ENCODE peak calls at places on chromosomes 7 and 10, in seven cellular contexts. One of them, this sample, is unnamed.

GRCh38 chr7:111137296-111138195 is 46.6 kb downstream of the LRRN3 start:
- DNase-seq in A549: no peak
- DNase-seq in skeletal muscle cell: no peak
- DNase-seq in AG04449: no peak
- DNase-seq in left lung: no peak
- DNase-seq in lower lobe of right lung: peak
- DNase-seq in neuronal stem cell: no peak
- DNase-seq in this sample: no peak

GRCh38 chr10:5560844-5561703 is 36.3 kb downstream of the CALML3 start:
- DNase-seq in A549: no peak
- DNase-seq in skeletal muscle cell: no peak
- DNase-seq in AG04449: no peak
- DNase-seq in left lung: peak
- DNase-seq in lower lobe of right lung: peak
- DNase-seq in neuronal stem cell: no peak
- DNase-seq in this sample: no peak

GRCh38 chr10:95273393-95274312 is 17.1 kb downstream of the PDLIM1 start:
- DNase-seq in A549: peak
- DNase-seq in skeletal muscle cell: peak
- DNase-seq in AG04449: no peak
- DNase-seq in left lung: no peak
- DNase-seq in lower lobe of right lung: no peak
- DNase-seq in neuronal stem cell: no peak
- DNase-seq in this sample: peak

GRCh38 chr7:30655096-30655970 is 26.9 kb downstream of the CRHR2 start:
- DNase-seq in A549: no peak
- DNase-seq in skeletal muscle cell: no peak
- DNase-seq in AG04449: no peak
- DNase-seq in left lung: no peak
- DNase-seq in lower lobe of right lung: no peak
- DNase-seq in neuronal stem cell: no peak
- DNase-seq in this sample: no peak

GRCh38 chr7:17444673-17445072 is 146.2 kb downstream of the AHR start:
- DNase-seq in A549: peak
- DNase-seq in skeletal muscle cell: peak
- DNase-seq in AG04449: no peak
- DNase-seq in left lung: no peak
- DNase-seq in lower lobe of right lung: no peak
- DNase-seq in neuronal stem cell: no peak
- DNase-seq in this sample: peak

GRCh38 chr7:123558506-123558874 is 872 bp upstream of the NDUFA5 start:
- DNase-seq in A549: no peak
- DNase-seq in skeletal muscle cell: no peak
- DNase-seq in AG04449: no peak
- DNase-seq in left lung: no peak
- DNase-seq in lower lobe of right lung: no peak
- DNase-seq in neuronal stem cell: no peak
- DNase-seq in this sample: no peak

GRCh38 chr7:100208911-100209408 is 10.8 kb upstream of the PVRIG start:
- DNase-seq in A549: no peak
- DNase-seq in skeletal muscle cell: no peak
- DNase-seq in AG04449: no peak
- DNase-seq in left lung: no peak
- DNase-seq in lower lobe of right lung: no peak
- DNase-seq in neuronal stem cell: no peak
- DNase-seq in this sample: peak

GRCh38 chr10:12663863-12664262 is 314.5 kb downstream of the CAMK1D start:
- DNase-seq in A549: no peak
- DNase-seq in skeletal muscle cell: no peak
- DNase-seq in AG04449: no peak
- DNase-seq in left lung: no peak
- DNase-seq in lower lobe of right lung: no peak
- DNase-seq in neuronal stem cell: no peak
- DNase-seq in this sample: no peak

GRCh38 chr7:12415072-12415471 is 11.4 kb upstream of the VWDE start:
- DNase-seq in A549: no peak
- DNase-seq in skeletal muscle cell: no peak
- DNase-seq in AG04449: no peak
- DNase-seq in left lung: no peak
- DNase-seq in lower lobe of right lung: no peak
- DNase-seq in neuronal stem cell: no peak
- DNase-seq in this sample: no peak

GRCh38 chr10:74910604-74911355 is 84.4 kb downstream of the KAT6B start:
- DNase-seq in A549: no peak
- DNase-seq in skeletal muscle cell: no peak
- DNase-seq in AG04449: no peak
- DNase-seq in left lung: no peak
- DNase-seq in lower lobe of right lung: no peak
- DNase-seq in neuronal stem cell: no peak
- DNase-seq in this sample: no peak

GRCh38 chr10:116163308-116163707 is 109.7 kb downstream of the GFRA1 start:
- DNase-seq in A549: no peak
- DNase-seq in skeletal muscle cell: no peak
- DNase-seq in AG04449: no peak
- DNase-seq in left lung: no peak
- DNase-seq in lower lobe of right lung: no peak
- DNase-seq in neuronal stem cell: no peak
- DNase-seq in this sample: no peak

GRCh38 chr7:139799586-139799985 is 21.8 kb upstream of the HIPK2 start:
- DNase-seq in A549: no peak
- DNase-seq in skeletal muscle cell: no peak
- DNase-seq in AG04449: no peak
- DNase-seq in left lung: no peak
- DNase-seq in lower lobe of right lung: no peak
- DNase-seq in neuronal stem cell: no peak
- DNase-seq in this sample: no peak

GRCh38 chr7:94176694-94177200 is 172.6 kb upstream of the BET1 start:
- DNase-seq in A549: no peak
- DNase-seq in skeletal muscle cell: no peak
- DNase-seq in AG04449: no peak
- DNase-seq in left lung: no peak
- DNase-seq in lower lobe of right lung: no peak
- DNase-seq in neuronal stem cell: no peak
- DNase-seq in this sample: no peak

GRCh38 chr7:46486264-46487206 is 565.5 kb upstream of the IGFBP3 start:
- DNase-seq in A549: peak
- DNase-seq in skeletal muscle cell: peak
- DNase-seq in AG04449: peak
- DNase-seq in left lung: no peak
- DNase-seq in lower lobe of right lung: no peak
- DNase-seq in neuronal stem cell: no peak
- DNase-seq in this sample: peak

GRCh38 chr7:82317257-82317721 is 126.3 kb downstream of the CACNA2D1 start:
- DNase-seq in A549: no peak
- DNase-seq in skeletal muscle cell: no peak
- DNase-seq in AG04449: no peak
- DNase-seq in left lung: no peak
- DNase-seq in lower lobe of right lung: no peak
- DNase-seq in neuronal stem cell: no peak
- DNase-seq in this sample: no peak

GRCh38 chr7:82317760-82318159 is 125.8 kb downstream of the CACNA2D1 start:
- DNase-seq in A549: no peak
- DNase-seq in skeletal muscle cell: no peak
- DNase-seq in AG04449: no peak
- DNase-seq in left lung: no peak
- DNase-seq in lower lobe of right lung: no peak
- DNase-seq in neuronal stem cell: no peak
- DNase-seq in this sample: no peak

GRCh38 chr7:82312646-82313045 is 130.9 kb downstream of the CACNA2D1 start:
- DNase-seq in A549: no peak
- DNase-seq in skeletal muscle cell: no peak
- DNase-seq in AG04449: no peak
- DNase-seq in left lung: no peak
- DNase-seq in lower lobe of right lung: no peak
- DNase-seq in neuronal stem cell: no peak
- DNase-seq in this sample: no peak

DNA sequence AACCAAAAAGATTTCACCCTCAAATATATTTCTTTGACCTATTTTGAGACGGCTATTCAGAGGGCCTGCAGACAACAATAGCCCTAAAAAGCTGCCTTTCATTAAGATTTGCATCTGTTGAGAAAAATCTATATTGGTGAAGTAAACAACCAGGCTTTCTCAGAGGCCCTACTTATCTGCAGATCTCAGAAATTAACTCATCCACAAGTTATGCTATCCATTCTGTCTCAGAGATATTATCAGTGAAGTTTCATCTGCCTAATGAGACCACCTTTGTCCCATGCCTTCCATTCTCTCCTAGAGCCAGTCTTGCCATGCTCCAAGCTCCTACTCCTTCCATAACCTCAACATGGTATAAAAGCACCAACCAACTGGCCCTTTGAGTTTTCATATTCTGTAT is 130.3 kb downstream of the CACNA2D1 start:
- DNase-seq in A549: no peak
- DNase-seq in skeletal muscle cell: no peak
- DNase-seq in AG04449: no peak
- DNase-seq in left lung: no peak
- DNase-seq in lower lobe of right lung: no peak
- DNase-seq in neuronal stem cell: no peak
- DNase-seq in this sample: no peak
- H3K4me3 ChIP-seq in A549: no peak
- H3K4me3 ChIP-seq in skeletal muscle cell: no peak
- H3K4me3 ChIP-seq in AG04449: no peak
- H3K4me3 ChIP-seq in left lung: no peak
- H3K4me3 ChIP-seq in lower lobe of right lung: no peak
- H3K4me3 ChIP-seq in neuronal stem cell: no peak
- H3K4me3 ChIP-seq in this sample: no peak

GRCh38 chr10:102631525-102632393 is 12.5 kb upstream of the TRIM8 start:
- DNase-seq in A549: no peak
- DNase-seq in skeletal muscle cell: no peak
- DNase-seq in AG04449: no peak
- DNase-seq in left lung: peak
- DNase-seq in lower lobe of right lung: peak
- DNase-seq in neuronal stem cell: no peak
- DNase-seq in this sample: no peak

GRCh38 chr10:102632394-102633062 is 11.8 kb upstream of the TRIM8 start:
- DNase-seq in A549: no peak
- DNase-seq in skeletal muscle cell: no peak
- DNase-seq in AG04449: no peak
- DNase-seq in left lung: peak
- DNase-seq in lower lobe of right lung: peak
- DNase-seq in neuronal stem cell: no peak
- DNase-seq in this sample: no peak

GRCh38 chr10:102634696-102635095 is 9.6 kb upstream of the TRIM8 start:
- DNase-seq in A549: no peak
- DNase-seq in skeletal muscle cell: no peak
- DNase-seq in AG04449: no peak
- DNase-seq in left lung: peak
- DNase-seq in lower lobe of right lung: peak
- DNase-seq in neuronal stem cell: no peak
- DNase-seq in this sample: no peak

GRCh38 chr10:102633848-102634247 is 10.4 kb upstream of the TRIM8 start:
- DNase-seq in A549: no peak
- DNase-seq in skeletal muscle cell: no peak
- DNase-seq in AG04449: no peak
- DNase-seq in left lung: peak
- DNase-seq in lower lobe of right lung: peak
- DNase-seq in neuronal stem cell: no peak
- DNase-seq in this sample: no peak

GRCh38 chr10:102633282-102633681 is 11.0 kb upstream of the TRIM8 start:
- DNase-seq in A549: no peak
- DNase-seq in skeletal muscle cell: no peak
- DNase-seq in AG04449: no peak
- DNase-seq in left lung: peak
- DNase-seq in lower lobe of right lung: peak
- DNase-seq in neuronal stem cell: no peak
- DNase-seq in this sample: no peak
- H3K4me3 ChIP-seq in A549: no peak
- H3K4me3 ChIP-seq in skeletal muscle cell: no peak
- H3K4me3 ChIP-seq in AG04449: no peak
- H3K4me3 ChIP-seq in left lung: no peak
- H3K4me3 ChIP-seq in lower lobe of right lung: no peak
- H3K4me3 ChIP-seq in neuronal stem cell: no peak
- H3K4me3 ChIP-seq in this sample: no peak

DNA sequence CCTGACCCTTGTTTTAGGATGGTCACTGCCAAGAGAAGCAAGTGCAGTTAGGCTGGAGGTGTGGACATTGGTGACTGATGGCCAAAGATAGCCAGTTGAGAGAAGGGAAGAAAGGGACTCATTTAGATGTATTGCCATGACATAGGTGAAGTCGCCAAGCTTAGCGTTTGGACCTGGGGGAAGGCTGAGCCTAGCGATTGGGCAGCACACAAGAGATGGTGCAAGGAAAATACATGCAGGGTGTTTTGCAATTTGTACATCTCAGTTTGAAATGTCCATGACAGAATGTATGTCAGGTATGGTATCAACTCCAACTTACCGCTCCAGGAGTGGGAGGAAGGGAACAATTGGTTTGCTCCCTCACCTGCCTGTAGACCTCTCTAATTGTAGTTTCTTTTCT is 134.3 kb downstream of the MAPK8 start:
- DNase-seq in A549: no peak
- DNase-seq in skeletal muscle cell: no peak
- DNase-seq in AG04449: no peak
- DNase-seq in left lung: no peak
- DNase-seq in lower lobe of right lung: no peak
- DNase-seq in neuronal stem cell: no peak
- DNase-seq in this sample: no peak
- H3K4me3 ChIP-seq in A549: no peak
- H3K4me3 ChIP-seq in skeletal muscle cell: no peak
- H3K4me3 ChIP-seq in AG04449: no peak
- H3K4me3 ChIP-seq in left lung: no peak
- H3K4me3 ChIP-seq in lower lobe of right lung: no peak
- H3K4me3 ChIP-seq in neuronal stem cell: no peak
- H3K4me3 ChIP-seq in this sample: no peak

DNA sequence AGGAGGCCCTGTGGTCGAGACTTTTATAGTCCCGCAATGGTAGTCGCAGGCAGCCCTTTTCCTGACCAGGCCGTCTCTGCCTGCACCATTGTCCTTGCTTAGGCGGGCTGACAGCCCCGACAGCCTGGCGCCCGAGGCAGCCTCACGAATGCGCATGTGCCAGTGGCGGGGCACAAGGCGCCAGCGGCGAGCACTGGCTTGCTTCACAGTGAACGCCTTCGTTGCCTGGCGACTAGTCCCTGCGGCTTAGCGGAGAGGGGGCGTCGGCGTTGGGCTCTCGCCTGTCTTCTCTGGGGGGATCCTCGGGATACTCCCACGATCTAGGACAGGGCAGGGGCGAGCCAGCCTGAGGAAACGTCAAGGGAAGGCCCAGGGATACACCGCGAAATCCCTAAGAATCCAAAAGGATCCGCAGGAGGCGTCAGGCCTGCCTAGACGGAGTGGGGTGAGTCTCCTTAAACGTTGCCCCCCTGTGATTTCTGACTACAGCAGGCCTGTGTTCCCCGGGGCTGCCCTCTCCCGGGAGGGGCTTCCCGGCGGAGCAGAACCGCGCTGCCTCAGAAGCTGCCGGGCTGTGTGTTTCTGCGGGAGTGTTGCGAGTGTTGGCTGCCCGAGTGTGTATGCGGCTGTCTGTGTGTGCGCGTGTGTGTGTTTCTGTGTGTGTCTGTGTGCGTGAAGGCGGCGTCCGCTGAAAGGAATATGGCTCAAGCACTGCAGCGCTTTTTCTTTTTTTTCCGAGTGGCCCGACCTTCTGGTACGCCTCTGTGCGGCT is 20.5 kb upstream of the ZNF273 start:
- DNase-seq in A549: no peak
- DNase-seq in skeletal muscle cell: no peak
- DNase-seq in AG04449: no peak
- DNase-seq in left lung: peak
- DNase-seq in lower lobe of right lung: peak
- DNase-seq in neuronal stem cell: no peak
- DNase-seq in this sample: no peak
- H3K4me3 ChIP-seq in A549: no peak
- H3K4me3 ChIP-seq in skeletal muscle cell: peak
- H3K4me3 ChIP-seq in AG04449: peak
- H3K4me3 ChIP-seq in left lung: peak
- H3K4me3 ChIP-seq in lower lobe of right lung: peak
- H3K4me3 ChIP-seq in neuronal stem cell: no peak
- H3K4me3 ChIP-seq in this sample: no peak